ENCODE peak calls at places on chromosomes 6 and 20, in six cellular contexts. U, J, E, B, T and L are unnamed samples.

GRCh38 chr6:17313971-17314370 is 32.8 kb downstream of the RBM24 start:
- DNase-seq in U (no peak), J (no peak), E (no peak), B (no peak), T (no peak), L (no peak)

GRCh38 chr6:55943329-55943728 is 67.9 kb upstream of the BMP5 start:
- DNase-seq in U (peak), J (no peak), E (no peak), B (peak), T (no peak), L (no peak)

GRCh38 chr6:38909020-38909730 is 139.4 kb upstream of the GLP1R start:
- DNase-seq in U (no peak), J (no peak), E (no peak), B (no peak), T (no peak), L (no peak)

GRCh38 chr6:113586413-113586812 is 270.7 kb upstream of the MARCKS start:
- DNase-seq in U (peak), J (no peak), E (no peak), B (peak), T (no peak), L (peak)

GRCh38 chr6:141452354-141452686 is 680.4 kb upstream of the GJE1 start:
- DNase-seq in U (no peak), J (no peak), E (no peak), B (no peak), T (no peak), L (no peak)

GRCh38 chr6:35602133-35602946 is 86.4 kb downstream of the FKBP5 start:
- DNase-seq in U (peak), J (no peak), E (peak), B (peak), T (no peak), L (peak)

GRCh38 chr20:3670511-3670910 is 7.3 kb upstream of the GFRA4 start:
- DNase-seq in U (no peak), J (no peak), E (no peak), B (peak), T (no peak), L (no peak)

GRCh38 chr20:10282930-10283556 is 64.4 kb downstream of the SNAP25 start:
- DNase-seq in U (peak), J (no peak), E (no peak), B (peak), T (no peak), L (peak)

GRCh38 chr6:431504-431903 is 40.0 kb downstream of the IRF4 start:
- DNase-seq in U (no peak), J (no peak), E (no peak), B (no peak), T (no peak), L (no peak)

GRCh38 chr6:138596591-138596990 is 97.3 kb upstream of the NHSL1 start:
- DNase-seq in U (no peak), J (no peak), E (no peak), B (no peak), T (no peak), L (no peak)

GRCh38 chr6:113574147-113574546 is 283.0 kb upstream of the MARCKS start:
- DNase-seq in U (no peak), J (no peak), E (no peak), B (no peak), T (no peak), L (no peak)

DNA sequence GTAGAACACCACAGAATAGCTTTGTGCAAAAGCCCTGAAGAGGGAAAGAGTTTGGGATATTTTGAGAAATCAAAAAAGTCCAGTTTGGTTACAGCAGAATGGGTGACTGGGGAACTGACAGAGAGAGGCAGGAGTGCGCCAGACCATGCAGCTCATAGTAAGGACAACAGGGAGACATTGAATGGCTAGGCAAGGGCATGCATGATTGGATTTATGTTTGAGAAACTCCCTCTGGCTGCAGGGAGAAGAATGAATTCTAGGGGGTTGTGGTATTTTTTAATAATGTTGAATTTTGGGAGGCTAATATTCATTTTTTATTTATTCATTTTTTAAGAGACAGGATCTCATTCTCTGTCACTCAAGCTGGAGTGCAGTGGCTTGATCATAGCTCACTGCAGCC is 49.9 kb downstream of the TGM2 start:
- DNase-seq in U (no peak), J (no peak), E (no peak), B (no peak), T (no peak), L (no peak)
- TF ChIP-seq CTCF in U (no peak), J (peak), E (no peak), B (no peak), T (no peak), L (peak)

GRCh38 chr6:168658059-168658458 is 217.1 kb downstream of the SMOC2 start:
- DNase-seq in U (no peak), J (no peak), E (no peak), B (no peak), T (no peak), L (no peak)
- TF ChIP-seq CTCF in U (no peak), J (peak), E (no peak), B (no peak), T (no peak), L (no peak)

DNA sequence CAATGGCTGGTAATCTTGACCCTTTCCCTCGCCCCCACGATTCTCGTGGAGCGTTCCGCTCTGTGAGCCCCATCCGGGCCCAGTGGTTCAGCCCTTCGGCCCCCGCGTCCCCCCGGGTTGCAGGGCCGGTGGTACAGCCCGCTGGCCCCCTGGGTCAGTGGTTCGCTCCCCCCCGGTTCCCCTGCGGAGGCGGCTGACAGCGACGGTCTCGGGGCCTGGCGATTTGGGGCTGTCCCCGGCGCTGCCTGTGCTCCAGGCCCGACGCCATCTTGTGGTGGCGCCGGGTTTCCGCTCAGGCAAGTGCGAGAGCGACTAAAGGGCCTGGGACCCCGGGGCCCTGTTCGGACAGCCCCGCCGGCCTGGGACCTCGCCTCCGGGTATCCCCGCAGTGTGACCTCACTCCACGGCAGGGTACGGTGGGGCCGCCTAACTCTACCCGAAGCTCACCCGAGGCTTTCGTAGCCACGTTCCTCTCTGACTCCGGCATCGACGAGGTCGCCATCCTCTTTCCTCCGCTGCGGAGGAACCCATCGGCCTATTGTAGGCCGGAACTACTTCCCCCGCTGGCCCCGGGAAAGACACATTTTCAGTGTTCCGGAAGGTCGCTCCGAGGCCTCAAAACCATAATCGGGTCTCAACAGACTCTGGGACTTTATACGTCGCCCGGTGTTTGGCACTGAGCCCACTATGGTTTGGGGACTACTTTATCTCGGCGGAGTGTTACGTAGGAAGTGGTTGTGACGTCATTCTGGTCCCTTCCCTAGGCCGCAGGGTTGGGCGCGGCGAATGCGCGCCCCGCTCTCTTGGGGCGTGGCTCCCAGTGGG is at the start of gene ZNF335:
- DNase-seq in U (peak), J (peak), E (peak), B (peak), T (peak), L (peak)
- TF ChIP-seq CTCF in U (no peak), J (no peak), E (no peak), B (peak), T (peak), L (peak)

GRCh38 chr20:31705191-31705590 is 17.5 kb downstream of the BCL2L1 start:
- DNase-seq in U (no peak), J (no peak), E (no peak), B (no peak), T (no peak), L (no peak)
- TF ChIP-seq CTCF in U (no peak), J (no peak), E (no peak), B (no peak), T (no peak), L (no peak)

DNA sequence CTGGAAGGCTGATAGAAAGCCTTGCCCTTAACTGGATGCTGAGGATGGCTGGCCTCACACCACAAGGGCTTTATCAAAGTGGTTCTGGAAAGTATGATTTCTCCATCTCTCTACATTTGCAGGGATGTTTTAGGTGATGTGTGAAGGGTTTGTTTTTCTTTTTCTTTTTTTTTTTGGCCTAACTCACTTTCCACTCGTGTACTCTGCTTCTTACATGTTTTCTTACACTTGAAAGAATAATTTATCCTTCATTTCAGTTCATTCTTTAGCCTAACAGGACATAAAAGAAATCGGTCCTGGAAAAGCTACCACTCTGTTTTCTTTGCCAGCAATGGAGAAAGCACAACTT is 41.2 kb downstream of the ISM1 start:
- DNase-seq in U (no peak), J (no peak), E (no peak), B (no peak), T (no peak), L (no peak)
- TF ChIP-seq CTCF in U (no peak), J (no peak), E (peak), B (no peak), T (no peak), L (no peak)

DNA sequence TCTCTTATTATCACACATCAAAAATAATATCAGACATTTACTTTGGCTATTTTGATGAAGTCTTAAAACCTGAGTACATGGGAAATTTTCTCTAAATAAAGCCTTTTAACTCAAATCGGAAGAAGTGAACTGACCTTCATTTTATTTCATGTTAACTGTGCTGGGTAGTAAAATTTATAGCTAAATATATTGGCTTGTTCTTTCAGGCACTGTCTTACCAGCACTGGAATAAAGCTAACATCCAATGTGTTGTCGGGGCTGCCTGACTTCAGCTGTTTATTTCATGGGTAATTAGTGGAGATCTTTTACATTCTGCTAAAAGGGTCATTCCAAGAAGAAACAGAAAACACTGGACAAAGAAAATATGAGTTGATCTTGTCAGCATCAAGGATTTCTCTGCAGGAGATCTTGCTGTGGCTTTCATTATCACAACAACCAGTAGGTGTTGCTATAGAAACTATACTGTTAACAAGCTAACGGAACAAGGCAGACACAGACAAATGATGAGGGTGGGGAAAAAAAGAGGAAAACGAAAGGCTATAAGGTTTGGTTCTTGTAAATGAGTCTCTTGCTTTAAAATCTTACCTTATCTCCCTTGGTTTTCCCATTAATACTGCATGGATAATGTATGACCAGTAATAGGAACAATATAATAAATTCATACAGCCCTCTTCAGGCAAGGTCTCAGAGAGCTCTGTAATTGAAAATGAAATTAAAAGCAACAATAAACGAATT is 206.9 kb downstream of the SIM1 start:
- DNase-seq in U (peak), J (peak), E (no peak), B (peak), T (no peak), L (peak)
- TF ChIP-seq CTCF in U (no peak), J (peak), E (no peak), B (peak), T (no peak), L (peak)

GRCh38 chr20:1309439-1309847 is 19.5 kb downstream of the SDCBP2 start:
- DNase-seq in U (no peak), J (no peak), E (no peak), B (no peak), T (no peak), L (no peak)
- TF ChIP-seq CTCF in U (no peak), J (no peak), E (no peak), B (no peak), T (no peak), L (peak)

GRCh38 chr6:46186583-46186982 is 15.8 kb upstream of the ENPP5 start:
- DNase-seq in U (peak), J (no peak), E (no peak), B (no peak), T (no peak), L (no peak)

GRCh38 chr6:46189726-46190125 is 18.9 kb upstream of the ENPP5 start:
- DNase-seq in U (no peak), J (no peak), E (no peak), B (no peak), T (no peak), L (no peak)

DNA sequence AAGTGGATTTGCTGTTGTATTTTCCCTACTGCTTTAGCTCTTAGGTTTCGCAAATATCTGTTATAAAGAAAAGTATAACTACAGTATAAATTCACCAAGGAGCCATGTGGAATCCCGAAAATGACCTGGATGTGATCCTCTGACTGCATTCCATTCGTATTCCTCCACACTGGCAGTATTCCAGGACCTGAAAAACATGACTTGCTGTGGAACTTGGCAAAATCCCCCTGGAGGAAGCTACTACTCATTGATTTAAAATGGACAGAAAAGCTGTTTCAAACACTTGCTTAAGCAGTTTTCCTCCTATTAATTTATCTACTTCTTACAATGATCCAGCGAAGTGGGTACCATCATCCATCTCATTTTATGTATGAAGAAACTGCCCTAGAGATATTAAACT is 13.3 kb upstream of the ENPP5 start:
- DNase-seq in U (peak), J (no peak), E (peak), B (peak), T (no peak), L (peak)
- TF ChIP-seq CTCF in U (peak), J (no peak), E (no peak), B (no peak), T (no peak), L (no peak)